ENCODE peak calls at places on chromosome 10, in ten cellular contexts. O is dorsolateral prefrontal cortex; G is CD8-positive, alpha-beta T cell; C is hepatocyte; P is cardiac fibroblast; K is A549; H is PC-3; F is AG09309; A is fibroblast of lung; E is AG04450. M is an unnamed sample.

GRCh38 chr10:130747359-130747758 is 564.2 kb downstream of the TCERG1L start:
- DNase-seq in H (no peak), O (no peak), E (no peak), K (no peak), G (no peak), C (no peak), A (no peak), P (no peak), F (no peak), M (no peak)

GRCh38 chr10:117418121-117418520 is 42.9 kb upstream of the PDZD8 start:
- DNase-seq in P (no peak), K (no peak), E (no peak), H (peak; percentile 82), G (no peak), A (no peak), O (no peak), C (no peak), F (no peak), M (no peak)

GRCh38 chr10:72819053-72819452 is 74.5 kb upstream of the OIT3 start:
- DNase-seq in F (no peak), H (no peak), O (no peak), C (no peak), A (no peak), G (no peak), K (no peak), E (no peak), P (no peak), M (no peak)

GRCh38 chr10:84204610-84205009 is 10.3 kb downstream of the CDHR1 start:
- DNase-seq in F (no peak), K (no peak), C (no peak), A (no peak), O (no peak), H (no peak), G (no peak), P (no peak), E (no peak), M (no peak)

GRCh38 chr10:129843702-129844101 is 120.4 kb downstream of the EBF3 start:
- DNase-seq in K (no peak), E (no peak), G (no peak), P (no peak), F (no peak), H (no peak), O (no peak), A (no peak), C (no peak), M (no peak)

GRCh38 chr10:89373916-89374711 is 3.7 kb upstream of the IFIT1B start:
- DNase-seq in H (peak; percentile 89), K (no peak), F (peak; percentile 91), E (no peak), O (peak; percentile 87), A (peak; percentile 96), P (peak; percentile 97), G (no peak), C (peak; percentile 69), M (peak; percentile 97)

GRCh38 chr10:95262763-95263518 is 27.9 kb downstream of the PDLIM1 start:
- DNase-seq in A (no peak), P (no peak), C (no peak), O (no peak), H (no peak), F (no peak), E (no peak), K (no peak), G (no peak), M (peak; percentile 20)

GRCh38 chr10:7318836-7319235 is 92.0 kb downstream of the SFMBT2 start:
- DNase-seq in H (no peak), E (no peak), K (no peak), C (no peak), A (no peak), P (no peak), O (no peak), G (no peak), F (no peak), M (no peak)

GRCh38 chr10:126842356-126842755 is 62.9 kb upstream of the DOCK1 start:
- DNase-seq in P (no peak), A (no peak), C (no peak), H (no peak), O (no peak), F (no peak), G (no peak), K (no peak), E (no peak), M (no peak)

GRCh38 chr10:45152726-45153125 is 152.0 kb downstream of the ZNF22 start:
- DNase-seq in C (no peak), H (no peak), O (no peak), A (no peak), F (no peak), G (no peak), K (no peak), E (no peak), P (no peak), M (no peak)

GRCh38 chr10:9211228-9211627 is 1156.7 kb downstream of the GATA3 start:
- DNase-seq in F (no peak), K (no peak), P (no peak), G (no peak), H (peak; percentile 25), O (no peak), E (no peak), A (no peak), C (no peak), M (no peak)

GRCh38 chr10:132572545-132572937 is 35.0 kb downstream of the INPP5A start:
- DNase-seq in C (no peak), G (no peak), H (peak; percentile 37), E (no peak), O (no peak), F (no peak), A (peak; percentile 36), P (peak; percentile 47), K (peak; percentile 23), M (no peak)

GRCh38 chr10:132574288-132574687 is 36.7 kb downstream of the INPP5A start:
- DNase-seq in K (no peak), F (no peak), H (no peak), G (no peak), O (no peak), C (no peak), E (no peak), P (no peak), A (no peak), M (no peak)

GRCh38 chr10:132570771-132571564 is 33.4 kb downstream of the INPP5A start:
- DNase-seq in G (no peak), K (no peak), A (no peak), H (no peak), F (no peak), O (no peak), E (no peak), P (no peak), C (no peak), M (no peak)

GRCh38 chr10:132570265-132570664 is 32.7 kb downstream of the INPP5A start:
- DNase-seq in A (no peak), O (no peak), G (no peak), P (no peak), C (no peak), K (no peak), F (no peak), E (no peak), H (no peak), M (no peak)

GRCh38 chr10:132571565-132572544 is 34.3 kb downstream of the INPP5A start:
- DNase-seq in C (peak; percentile 89), F (peak; percentile 55), H (peak; percentile 94), O (no peak), K (peak; percentile 74), G (no peak), E (peak; percentile 23), A (peak; percentile 90), P (peak; percentile 75), M (peak; percentile 47)
- H3K4me3 ChIP-seq in C (no peak overlapping the region), F (no peak overlapping the region), H (peak overlapping the region; percentile 51), O (no peak overlapping the region), K (no peak overlapping the region), G (no peak overlapping the region), E (no peak overlapping the region), A (no peak overlapping the region), P (no peak overlapping the region), M (no peak overlapping the region)

DNA sequence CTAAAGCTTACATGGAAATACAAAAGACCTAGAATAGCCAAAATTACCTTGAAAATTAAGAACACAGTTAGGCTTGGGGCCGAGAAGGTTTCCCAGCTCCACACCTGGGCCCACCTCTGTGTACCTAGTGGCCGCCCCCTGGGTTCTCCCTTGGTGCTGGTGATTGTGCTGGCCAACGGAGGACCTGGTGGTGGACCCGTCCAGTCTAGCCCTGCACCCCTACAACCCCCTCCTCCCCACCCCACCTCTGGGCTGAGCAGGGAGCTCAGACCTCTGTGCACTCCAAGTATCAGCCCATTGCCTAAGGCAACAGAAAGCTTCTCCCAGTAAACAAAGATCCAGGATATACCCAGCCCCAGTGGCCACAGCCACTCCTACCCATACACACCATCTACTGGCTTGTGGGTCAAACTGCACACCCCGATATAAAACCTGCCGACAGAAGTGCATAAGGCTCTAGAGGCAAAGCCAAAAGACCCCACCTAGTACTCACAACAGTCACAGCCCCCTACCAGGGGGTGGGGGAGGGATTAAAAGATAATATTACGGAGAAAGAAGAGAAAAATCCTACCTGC is 105.0 kb upstream of the DIP2C start:
- DNase-seq in F (no peak), E (no peak), O (no peak), H (peak; percentile 25), G (no peak), P (peak; percentile 40), C (no peak), K (no peak), A (no peak), M (no peak)
- TF ChIP-seq CTCF in F (peak; percentile 57), E (peak; percentile 47), O (no peak), H (peak; percentile 31), G (no peak), P (peak; percentile 31), C (peak; percentile 9), K (no peak), A (peak; percentile 38), M (peak; percentile 23)

GRCh38 chr10:132325969-132326889 is 5.8 kb upstream of the LRRC27 start:
- DNase-seq in E (no peak), O (no peak), K (no peak), A (no peak), C (no peak), P (no peak), F (no peak), G (no peak), H (no peak), M (no peak)

GRCh38 chr10:132319853-132320669 is 11.9 kb upstream of the LRRC27 start:
- DNase-seq in E (peak; percentile 67), A (peak; percentile 90), K (peak; percentile 97), H (peak; percentile 81), O (no peak), P (peak; percentile 82), F (peak; percentile 88), C (peak; percentile 62), G (no peak), M (peak; percentile 90)

GRCh38 chr10:132322621-132323048 is 9.4 kb upstream of the LRRC27 start:
- DNase-seq in A (no peak), C (no peak), K (peak; percentile 64), E (no peak), G (no peak), P (peak; percentile 80), O (no peak), F (peak; percentile 41), H (no peak), M (peak; percentile 77)

GRCh38 chr10:132321726-132322125 is 10.3 kb upstream of the LRRC27 start:
- DNase-seq in E (no peak), F (no peak), K (no peak), P (no peak), A (no peak), G (no peak), H (no peak), O (no peak), C (no peak), M (no peak)

GRCh38 chr10:132320776-132321469 is 11.1 kb upstream of the LRRC27 start:
- DNase-seq in H (no peak), E (no peak), C (no peak), P (no peak), F (no peak), O (no peak), K (peak; percentile 46), A (no peak), G (no peak), M (no peak)
- H3K4me3 ChIP-seq in H (no peak overlapping the region), E (no peak overlapping the region), C (no peak overlapping the region), P (no peak overlapping the region), F (no peak overlapping the region), O (no peak overlapping the region), K (peak overlapping the region; percentile 11), A (no peak overlapping the region), G (no peak overlapping the region), M (no peak overlapping the region)

GRCh38 chr10:88318803-88319202 is 264.3 kb downstream of the RNLS start:
- DNase-seq in A (no peak), P (no peak), O (no peak), E (no peak), G (no peak), C (no peak), K (peak; percentile 6), H (no peak), F (no peak), M (no peak)
- TF ChIP-seq CTCF in A (peak; percentile 27), P (peak; percentile 47), O (no peak), E (no peak), G (no peak), C (no peak), K (no peak), H (no peak), F (peak; percentile 11), M (no peak)